ENCODE peak calls at places on chromosomes 7 and 10, in six cellular contexts. One of them, this sample, is unnamed.

GRCh38 chr10:132571565-132572544 is 34.3 kb downstream of the INPP5A start:
- DNase-seq in HepG2: peak
- DNase-seq in H1: peak
- DNase-seq in GM12878: peak
- DNase-seq in HCT116: peak
- DNase-seq in K562: peak
- DNase-seq in this sample: no peak

GRCh38 chr7:2164646-2165045 is 68.1 kb downstream of the MAD1L1 start:
- DNase-seq in K562: no peak
- DNase-seq in GM12878: no peak
- DNase-seq in H1: no peak
- DNase-seq in HepG2: no peak
- DNase-seq in HCT116: no peak
- DNase-seq in this sample: no peak

GRCh38 chr10:50326757-50327701 is 75.7 kb upstream of the ASAH2 start:
- DNase-seq in H1: no peak
- DNase-seq in HepG2: no peak
- DNase-seq in K562: peak
- DNase-seq in HCT116: no peak
- DNase-seq in GM12878: no peak
- DNase-seq in this sample: peak

GRCh38 chr10:101693701-101694055 is 1.3 kb downstream of the FBXW4 start:
- DNase-seq in K562: no peak
- DNase-seq in H1: no peak
- DNase-seq in GM12878: no peak
- DNase-seq in HepG2: peak
- DNase-seq in HCT116: no peak
- DNase-seq in this sample: no peak

GRCh38 chr10:42431095-42431494 is 207.3 kb downstream of the ZNF33B start:
- DNase-seq in GM12878: no peak
- DNase-seq in K562: no peak
- DNase-seq in H1: no peak
- DNase-seq in HCT116: no peak
- DNase-seq in HepG2: no peak
- DNase-seq in this sample: no peak

GRCh38 chr7:23285657-23286646 is 13.2 kb upstream of the MALSU1 start:
- DNase-seq in HepG2: no peak
- DNase-seq in HCT116: no peak
- DNase-seq in K562: no peak
- DNase-seq in H1: no peak
- DNase-seq in GM12878: no peak
- DNase-seq in this sample: no peak

GRCh38 chr7:126803060-126803665 is 449.6 kb downstream of the GRM8 start:
- DNase-seq in K562: peak
- DNase-seq in HepG2: peak
- DNase-seq in H1: peak
- DNase-seq in GM12878: peak
- DNase-seq in HCT116: peak
- DNase-seq in this sample: peak

GRCh38 chr7:39582536-39582935 is 16.3 kb downstream of the YAE1 start:
- DNase-seq in K562: peak
- DNase-seq in H1: no peak
- DNase-seq in HCT116: no peak
- DNase-seq in HepG2: no peak
- DNase-seq in GM12878: no peak
- DNase-seq in this sample: no peak

GRCh38 chr10:78696791-78697420 is 371.9 kb upstream of the ZMIZ1 start:
- DNase-seq in GM12878: no peak
- DNase-seq in HCT116: no peak
- DNase-seq in H1: no peak
- DNase-seq in K562: no peak
- DNase-seq in HepG2: no peak
- DNase-seq in this sample: no peak

GRCh38 chr10:52106895-52107294 is 207.2 kb upstream of the DKK1 start:
- DNase-seq in H1: no peak
- DNase-seq in GM12878: no peak
- DNase-seq in HCT116: no peak
- DNase-seq in HepG2: no peak
- DNase-seq in K562: no peak
- DNase-seq in this sample: no peak

GRCh38 chr10:92208736-92209135 is 82.1 kb downstream of the CPEB3 start:
- DNase-seq in HCT116: no peak
- DNase-seq in K562: no peak
- DNase-seq in H1: no peak
- DNase-seq in HepG2: no peak
- DNase-seq in GM12878: no peak
- DNase-seq in this sample: no peak

GRCh38 chr10:100141446-100142087 is 44.3 kb downstream of the ERLIN1 start:
- DNase-seq in GM12878: no peak
- DNase-seq in K562: no peak
- DNase-seq in HepG2: no peak
- DNase-seq in HCT116: no peak
- DNase-seq in H1: no peak
- DNase-seq in this sample: no peak

GRCh38 chr10:35910234-35910633 is 268.1 kb upstream of the FZD8 start:
- DNase-seq in H1: no peak
- DNase-seq in GM12878: no peak
- DNase-seq in HCT116: no peak
- DNase-seq in HepG2: no peak
- DNase-seq in K562: no peak
- DNase-seq in this sample: no peak

GRCh38 chr10:13686331-13686752 is 99.6 kb downstream of the PRPF18 start:
- DNase-seq in H1: no peak
- DNase-seq in K562: no peak
- DNase-seq in GM12878: no peak
- DNase-seq in HCT116: no peak
- DNase-seq in HepG2: no peak
- DNase-seq in this sample: no peak

DNA sequence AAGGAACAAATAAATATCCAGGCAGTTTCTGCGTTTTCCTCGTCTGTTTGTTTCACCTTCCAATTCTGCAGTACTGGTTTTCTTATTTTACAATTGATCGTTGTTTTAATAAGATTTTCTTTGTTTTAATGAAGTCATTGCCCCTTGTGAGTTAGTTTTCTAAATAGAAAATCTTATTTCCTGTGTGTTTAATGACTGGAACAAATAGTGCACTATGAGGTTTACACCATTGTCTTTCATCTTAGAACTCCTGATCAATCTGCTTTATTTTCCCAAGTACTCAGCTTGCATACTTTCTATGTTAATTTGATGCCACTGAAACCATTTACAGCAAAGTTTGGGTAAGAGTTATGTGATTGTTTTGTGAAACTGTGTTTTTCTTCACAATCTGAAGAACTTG is 1.3 kb downstream of the PLEKHA1 start:
- DNase-seq in GM12878: no peak
- DNase-seq in H1: no peak
- DNase-seq in HepG2: no peak
- DNase-seq in K562: no peak
- DNase-seq in HCT116: no peak
- DNase-seq in this sample: no peak
- H3K9ac ChIP-seq in GM12878: no peak
- H3K9ac ChIP-seq in H1: no peak
- H3K9ac ChIP-seq in HepG2: peak
- H3K9ac ChIP-seq in K562: no peak
- H3K9ac ChIP-seq in HCT116: peak
- H3K9ac ChIP-seq in this sample: no peak

GRCh38 chr7:734214-734613 is 7.1 kb upstream of the PRKAR1B start:
- DNase-seq in GM12878: no peak
- DNase-seq in K562: no peak
- DNase-seq in H1: no peak
- DNase-seq in HepG2: no peak
- DNase-seq in HCT116: no peak
- DNase-seq in this sample: no peak
- TF ChIP-seq POLR2AphosphoS5 in GM12878: no peak
- TF ChIP-seq POLR2AphosphoS5 in K562: no peak
- TF ChIP-seq POLR2AphosphoS5 in H1: no peak
- TF ChIP-seq POLR2AphosphoS5 in HepG2: no peak
- TF ChIP-seq POLR2AphosphoS5 in HCT116: no peak
- TF ChIP-seq POLR2AphosphoS5 in this sample: no peak

DNA sequence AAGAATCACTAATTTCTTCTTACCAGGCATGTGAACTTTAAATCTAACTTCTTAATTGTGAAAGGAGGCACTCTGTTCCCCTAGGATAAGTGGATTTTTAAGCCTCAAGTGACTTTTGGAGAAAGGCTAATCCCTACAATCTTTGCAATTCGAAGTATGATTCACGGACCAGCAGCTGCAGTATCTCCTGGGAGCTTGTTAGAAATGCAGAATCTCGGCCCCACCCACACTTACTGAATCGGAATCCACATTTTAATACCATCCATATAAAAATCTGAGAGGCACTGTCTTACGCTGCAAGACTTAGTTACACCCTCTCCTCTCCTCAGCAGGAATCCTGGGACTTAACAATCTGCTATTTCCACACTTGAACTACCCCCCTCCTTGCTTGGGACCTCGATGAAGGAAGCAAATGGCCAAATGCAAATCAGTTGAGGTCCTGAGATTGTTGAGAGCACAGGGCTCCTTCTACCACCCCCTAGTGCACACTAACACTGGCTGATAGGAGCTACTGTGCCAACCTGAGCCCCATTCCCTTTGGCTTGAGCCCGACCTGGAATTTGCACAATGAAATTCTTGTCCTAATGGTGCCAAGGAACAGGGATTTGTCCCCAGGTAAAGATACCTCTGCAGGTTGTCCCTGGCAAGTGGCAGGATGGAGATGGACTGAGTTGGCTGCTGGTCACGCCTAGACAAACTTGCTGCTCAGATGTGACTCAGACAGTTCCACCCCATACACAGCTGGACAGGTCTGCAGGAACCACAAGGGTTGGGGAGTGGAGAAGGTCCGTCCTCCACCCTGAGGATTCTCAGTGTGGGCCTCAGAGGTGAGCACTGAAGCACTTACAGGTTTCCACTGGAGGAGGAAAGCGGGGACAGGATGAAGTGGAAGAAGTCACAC is 20.8 kb downstream of the ITPRIP start:
- DNase-seq in GM12878: no peak
- DNase-seq in HepG2: no peak
- DNase-seq in K562: no peak
- DNase-seq in HCT116: no peak
- DNase-seq in H1: no peak
- DNase-seq in this sample: no peak
- H3K4me3 ChIP-seq in GM12878: no peak
- H3K4me3 ChIP-seq in HepG2: no peak
- H3K4me3 ChIP-seq in K562: no peak
- H3K4me3 ChIP-seq in HCT116: no peak
- H3K4me3 ChIP-seq in H1: no peak
- H3K4me3 ChIP-seq in this sample: no peak

DNA sequence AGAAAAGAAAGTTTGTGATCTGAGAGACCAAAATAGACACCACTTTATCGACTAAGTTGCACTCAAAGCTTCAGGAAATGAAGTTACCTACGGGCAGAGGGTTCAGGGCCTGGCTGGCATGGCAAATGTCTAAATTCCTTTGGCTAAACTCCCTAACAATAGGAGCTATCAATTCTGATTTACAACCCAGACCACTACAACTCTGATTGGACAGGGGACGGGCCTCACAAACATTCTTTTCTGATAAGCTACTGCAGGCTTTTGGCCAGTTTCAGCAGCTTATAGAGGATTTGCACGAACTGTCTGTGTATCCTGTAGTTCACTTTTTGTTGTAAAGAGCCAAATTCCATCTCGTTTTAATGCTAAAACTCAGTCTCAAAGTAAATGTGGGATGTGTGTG is 129.0 kb downstream of the SEPTIN14 start:
- DNase-seq in H1: no peak
- DNase-seq in GM12878: no peak
- DNase-seq in HCT116: no peak
- DNase-seq in HepG2: no peak
- DNase-seq in K562: no peak
- DNase-seq in this sample: no peak
- H3K9ac ChIP-seq in H1: no peak
- H3K9ac ChIP-seq in GM12878: no peak
- H3K9ac ChIP-seq in HCT116: no peak
- H3K9ac ChIP-seq in HepG2: no peak
- H3K9ac ChIP-seq in K562: no peak
- H3K9ac ChIP-seq in this sample: no peak

This sample was measured in SK-N-MC.